ENCODE peak calls at places on chromosomes 11 and 22, in nine cellular contexts. D, C, F, L, V, A, Y, Z and K are unnamed samples.

GRCh38 chr11:119371778-119372182 is 9.7 kb downstream of the USP2 start:
- DNase-seq in D (peak; percentile 19), C (no peak), F (peak; percentile 30), L (no peak), V (no peak), A (no peak), Y (no peak), Z (peak; percentile 44), K (no peak)

GRCh38 chr22:44569516-44569915 is 71.5 kb upstream of the RTL6 start:
- DNase-seq in D (no peak), C (no peak), F (no peak), L (no peak), V (no peak), A (peak; percentile 15), Y (no peak), Z (no peak), K (no peak)

GRCh38 chr11:64525711-64526110 is 65.3 kb upstream of the SLC22A12 start:
- DNase-seq in D (no peak), C (no peak), F (no peak), L (no peak), V (no peak), A (no peak), Y (no peak), Z (no peak), K (no peak)

GRCh38 chr11:2909145-2909914 is 19.9 kb downstream of the PHLDA2 start:
- DNase-seq in D (no peak), C (no peak), F (peak; percentile 59), L (no peak), V (no peak), A (no peak), Y (no peak), Z (no peak), K (no peak)

GRCh38 chr11:43327987-43328386 is 16.2 kb downstream of the API5 start:
- DNase-seq in D (peak; percentile 93), C (peak; percentile 81), F (peak; percentile 97), L (peak; percentile 38), V (no peak), A (no peak), Y (peak; percentile 38), Z (peak; percentile 20), K (no peak)

GRCh38 chr11:62931501-62932278 is 10.5 kb upstream of the CHRM1 start:
- DNase-seq in D (no peak), C (no peak), F (no peak), L (no peak), V (no peak), A (no peak), Y (no peak), Z (no peak), K (no peak)

GRCh38 chr11:84824624-84825023 is 802.5 kb downstream of the DLG2 start:
- DNase-seq in D (no peak), C (no peak), F (peak; percentile 7), L (no peak), V (no peak), A (no peak), Y (no peak), Z (no peak), K (no peak)

GRCh38 chr22:46641829-46642266 is 21.7 kb downstream of the GRAMD4 start:
- DNase-seq in D (peak; percentile 16), C (peak; percentile 89), F (no peak), L (no peak), V (peak; percentile 7), A (no peak), Y (no peak), Z (no peak), K (no peak)

GRCh38 chr11:17972987-17973386 is 39.9 kb downstream of the SERGEF start:
- DNase-seq in D (peak; percentile 92), C (peak; percentile 87), F (peak; percentile 92), L (peak; percentile 9), V (no peak), A (no peak), Y (peak; percentile 32), Z (peak; percentile 58), K (no peak)

GRCh38 chr22:27311666-27312566 is 489.6 kb downstream of the MN1 start:
- DNase-seq in D (peak; percentile 47), C (no peak), F (no peak), L (no peak), V (no peak), A (no peak), Y (no peak), Z (no peak), K (no peak)

GRCh38 chr11:46064221-46064620 is 57.0 kb downstream of the PHF21A start:
- DNase-seq in D (peak; percentile 55), C (no peak), F (no peak), L (no peak), V (no peak), A (no peak), Y (no peak), Z (no peak), K (no peak)

GRCh38 chr11:105344938-105345337 is 205.4 kb upstream of the CARD18 start:
- DNase-seq in D (no peak), C (no peak), F (peak; percentile 3), L (no peak), V (no peak), A (no peak), Y (no peak), Z (peak; percentile 13), K (no peak)

GRCh38 chr11:5690736-5691135 is 1.1 kb downstream of the TRIM22 start:
- DNase-seq in D (peak; percentile 41), C (peak; percentile 65), F (peak; percentile 39), L (no peak), V (no peak), A (no peak), Y (no peak), Z (no peak), K (no peak)

GRCh38 chr11:117822031-117822521 is 2.5 kb downstream of the FXYD2 start:
- DNase-seq in D (no peak), C (no peak), F (peak; percentile 19), L (peak; percentile 63), V (no peak), A (peak; percentile 64), Y (peak; percentile 71), Z (peak; percentile 73), K (peak; percentile 64)

GRCh38 chr22:42169055-42169469 is 38.5 kb upstream of the CYP2D6 start:
- DNase-seq in D (peak; percentile 57), C (peak; percentile 76), F (peak; percentile 85), L (peak; percentile 86), V (no peak), A (peak; percentile 72), Y (peak; percentile 75), Z (peak; percentile 84), K (peak; percentile 77)

GRCh38 chr11:118912742-118913410 is 12.8 kb downstream of the BCL9L start:
- DNase-seq in D (peak; percentile 31), C (no peak), F (peak; percentile 55), L (peak; percentile 50), V (no peak), A (no peak), Y (peak; percentile 53), Z (no peak), K (peak; percentile 69)

GRCh38 chr11:61161190-61162091 is at the start of gene VPS37C:
- DNase-seq in D (peak; percentile 81), C (peak; percentile 86), F (peak; percentile 95), L (peak; percentile 92), V (peak; percentile 94), A (peak; percentile 94), Y (peak; percentile 88), Z (peak; percentile 87), K (peak; percentile 93)
- TF ChIP-seq CTCF in D (no peak), C (peak; percentile 3), F (no peak), L (no peak), V (no peak), A (no peak), Y (peak; percentile 34), Z (no peak), K (no peak)

GRCh38 chr11:850777-851762 is 8.4 kb downstream of the TSPAN4 start:
- DNase-seq in D (no peak), C (no peak), F (peak; percentile 47), L (no peak), V (no peak), A (no peak), Y (no peak), Z (no peak), K (no peak)
- TF ChIP-seq CTCF in D (no peak), C (peak; percentile 16), F (peak; percentile 6), L (no peak), V (no peak), A (no peak), Y (no peak), Z (peak; percentile 9), K (peak; percentile 9)

GRCh38 chr11:94563176-94563847 is 3.9 kb upstream of the PIWIL4 start:
- DNase-seq in D (peak; percentile 77), C (peak; percentile 46), F (peak; percentile 77), L (no peak), V (no peak), A (no peak), Y (no peak), Z (no peak), K (no peak)
- TF ChIP-seq CTCF in D (peak; percentile 30), C (peak; percentile 30), F (peak; percentile 44), L (no peak), V (no peak), A (no peak), Y (no peak), Z (no peak), K (peak; percentile 24)

DNA sequence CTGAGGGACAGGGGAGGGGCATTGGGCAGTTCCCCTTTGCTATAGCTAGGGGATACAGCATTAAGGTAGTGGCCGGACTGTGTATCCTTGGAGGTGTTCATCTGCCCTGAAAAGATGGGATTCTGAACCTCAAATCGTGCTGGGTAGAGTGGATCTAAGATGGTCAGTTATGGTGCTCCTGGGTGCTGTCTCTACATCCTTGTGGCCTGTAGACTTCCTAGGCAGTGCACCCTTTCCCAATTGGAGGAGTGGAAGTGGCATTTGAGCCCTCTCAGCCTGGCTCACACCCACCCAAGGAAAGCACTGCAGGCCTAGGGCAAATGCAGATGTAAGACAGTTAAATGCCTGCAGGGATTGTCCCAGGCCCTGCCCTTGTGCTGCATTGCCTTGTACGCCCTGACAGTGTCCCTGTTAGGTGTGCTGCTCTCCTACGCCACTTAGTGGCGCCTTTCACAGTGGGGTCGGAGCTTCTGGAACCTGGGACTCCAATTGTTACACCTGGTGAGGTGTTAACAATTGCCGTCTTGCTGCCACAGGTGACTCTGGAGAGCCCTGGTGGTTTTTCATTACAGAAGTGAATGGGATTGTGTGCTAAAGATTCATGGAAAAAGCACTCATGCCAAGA is 35.0 kb downstream of the PPFIBP2 start:
- DNase-seq in D (no peak), C (no peak), F (no peak), L (peak; percentile 78), V (no peak), A (no peak), Y (peak; percentile 18), Z (peak; percentile 22), K (no peak)
- TF ChIP-seq CTCF in D (no peak), C (peak; percentile 18), F (no peak), L (peak; percentile 59), V (no peak), A (peak; percentile 57), Y (peak; percentile 43), Z (peak; percentile 50), K (no peak)

DNA sequence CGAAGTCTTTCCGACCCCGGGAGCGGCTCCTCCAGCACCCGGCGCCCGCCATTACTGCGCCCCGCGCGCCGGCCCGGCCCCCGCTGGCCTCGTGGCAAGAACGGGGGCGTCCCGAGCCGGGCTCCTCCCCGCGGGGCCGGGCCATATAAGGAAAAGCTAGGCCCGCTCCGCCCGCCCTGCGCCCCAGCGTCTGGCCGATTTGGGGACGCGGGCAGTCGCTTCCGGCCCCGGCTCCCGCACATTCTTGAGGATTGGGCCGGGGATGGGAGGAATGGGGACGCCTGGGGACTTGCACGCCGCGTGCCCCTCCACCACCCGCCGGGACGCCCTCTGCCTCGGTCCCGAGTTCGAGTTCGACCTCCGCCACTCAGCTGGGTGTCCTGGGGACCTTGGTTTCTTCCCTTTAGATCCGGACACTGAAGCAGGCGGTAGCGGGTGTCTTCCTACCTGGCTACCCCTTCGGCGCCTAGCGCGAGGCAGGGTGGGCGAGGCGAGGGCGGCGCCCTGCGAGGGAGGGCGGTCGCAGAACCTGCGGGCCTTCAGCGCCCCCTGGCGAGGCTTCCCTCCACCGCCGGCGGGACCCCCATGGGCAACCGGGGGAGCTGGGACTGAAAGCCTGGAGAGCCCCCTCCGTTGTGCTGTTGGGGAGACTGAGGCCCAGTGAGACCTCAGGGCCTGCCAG is 3.8 kb downstream of the SMTN start:
- DNase-seq in D (peak; percentile 84), C (peak; percentile 82), F (peak; percentile 91), L (peak; percentile 90), V (peak; percentile 88), A (peak; percentile 85), Y (peak; percentile 86), Z (peak; percentile 86), K (peak; percentile 72)
- TF ChIP-seq CTCF in D (peak; percentile 62), C (peak; percentile 78), F (peak; percentile 87), L (peak; percentile 80), V (peak; percentile 47), A (peak; percentile 98), Y (peak; percentile 67), Z (peak; percentile 82), K (peak; percentile 98)